ENCODE peak calls at places on chromosomes 11 and 22, in ten cellular contexts. C is HCT116; R is IMR-90; J is choroid plexus epithelial cell; A is spleen; N is heart right ventricle; U is progenitor cell of endocrine pancreas; V is HFFc6; Q is A549; B is CD4-positive, alpha-beta T cell. O is an unnamed sample.
A peak's percentile ranks its signal among the peaks of the same experiment; 100 is the strongest.

GRCh38 chr11:44893250-44894216 is 57.1 kb downstream of the TP53I11 start:
- DNase-seq in A (no peak), V (no peak), R (no peak), Q (no peak), N (no peak), J (no peak), C (no peak), U (no peak), B (no peak), O (no peak)

GRCh38 chr11:67264886-67265632 is 1.2 kb upstream of the GRK2 start:
- DNase-seq in A (no peak), V (no peak), R (no peak), U (no peak), Q (no peak), N (no peak), C (no peak), B (peak; percentile 27), J (no peak), O (no peak)

GRCh38 chr11:126452256-126452655 is 96.8 kb downstream of the ST3GAL4 start:
- DNase-seq in Q (no peak), J (no peak), B (no peak), C (no peak), V (no peak), U (no peak), A (no peak), R (no peak), N (no peak), O (peak; percentile 57)

GRCh38 chr11:92960886-92961285 is 8.6 kb upstream of the MTNR1B start:
- DNase-seq in R (no peak), A (no peak), N (no peak), U (no peak), V (no peak), J (peak; percentile 21), Q (no peak), C (no peak), B (no peak), O (no peak)

GRCh38 chr22:23574371-23574811 is 5.7 kb downstream of the IGLL1 start:
- DNase-seq in U (no peak), R (no peak), J (no peak), N (no peak), V (no peak), C (no peak), Q (no peak), B (peak; percentile 23), A (peak; percentile 52), O (no peak)

GRCh38 chr11:73325036-73325981 is 17.2 kb downstream of the ARHGEF17 start:
- DNase-seq in V (peak; percentile 71), C (no peak), B (no peak), Q (no peak), R (peak; percentile 56), A (no peak), J (peak; percentile 53), U (no peak), N (peak; percentile 56), O (no peak)

GRCh38 chr11:106391771-106392412 is 314.4 kb downstream of the AASDHPPT start:
- DNase-seq in J (peak; percentile 80), B (no peak), N (no peak), C (no peak), U (no peak), R (peak; percentile 68), A (no peak), Q (no peak), V (peak; percentile 31), O (no peak)

GRCh38 chr11:131666617-131667016 is 296.2 kb downstream of the NTM start:
- DNase-seq in R (peak; percentile 70), A (peak; percentile 22), V (peak; percentile 77), B (no peak), J (no peak), Q (no peak), N (no peak), U (no peak), C (no peak), O (no peak)

GRCh38 chr22:26555478-26555877 is 34.5 kb downstream of the TPST2 start:
- DNase-seq in J (no peak), U (no peak), V (no peak), C (no peak), B (no peak), A (no peak), Q (no peak), N (peak; percentile 36), R (no peak), O (no peak)

GRCh38 chr22:26559961-26560575 is 29.9 kb downstream of the TPST2 start:
- DNase-seq in R (no peak), C (no peak), A (no peak), V (no peak), N (no peak), B (no peak), U (no peak), J (no peak), Q (no peak), O (no peak)

GRCh38 chr22:26556904-26557303 is 33.0 kb downstream of the TPST2 start:
- DNase-seq in Q (no peak), U (no peak), R (no peak), A (no peak), N (no peak), J (no peak), C (no peak), B (no peak), V (no peak), O (no peak)

GRCh38 chr22:26554956-26555355 is 35.0 kb downstream of the TPST2 start:
- DNase-seq in V (no peak), N (no peak), R (no peak), B (no peak), Q (no peak), J (no peak), U (no peak), A (no peak), C (no peak), O (no peak)

DNA sequence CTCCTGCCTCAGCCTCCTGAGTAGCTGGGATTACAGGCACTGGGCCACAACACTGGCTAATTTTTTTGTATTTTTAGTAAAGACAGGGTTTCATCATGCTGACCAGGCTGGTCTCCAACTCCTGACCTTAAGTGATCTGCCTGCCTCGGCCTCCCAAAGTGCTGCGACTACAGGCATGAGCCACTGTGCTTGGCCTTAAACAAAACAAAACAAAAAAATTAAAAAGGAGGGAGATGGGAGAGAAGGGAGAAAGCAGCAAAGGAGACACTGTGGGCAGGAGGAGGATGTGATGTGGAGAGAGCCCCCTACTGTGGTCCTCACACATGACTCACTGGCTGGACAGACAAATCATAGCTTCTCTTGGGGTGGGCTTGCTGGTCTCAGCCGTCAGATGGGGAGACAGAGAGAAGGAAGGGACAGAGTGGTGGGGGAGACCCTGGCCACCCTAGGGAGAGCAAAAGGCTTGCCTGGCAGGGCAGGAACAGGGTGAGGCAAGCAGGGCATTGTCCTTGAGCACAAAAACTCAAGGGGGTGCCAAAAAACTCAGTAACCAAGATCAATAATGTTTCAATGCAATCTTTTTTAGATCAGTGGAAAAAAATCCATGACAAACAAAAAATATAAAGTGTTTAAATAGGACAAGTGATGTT is 31.6 kb downstream of the TPST2 start:
- DNase-seq in Q (no peak), V (no peak), U (no peak), R (peak; percentile 46), B (no peak), A (no peak), C (no peak), J (peak; percentile 58), N (no peak), O (no peak)
- TF ChIP-seq CTCF in Q (no peak), V (no peak), U (no peak), R (peak; percentile 6), B (no peak), A (no peak), C (no peak), J (peak; percentile 26), N (no peak), O (no peak)

GRCh38 chr22:37021041-37021440 is 1.5 kb downstream of the MPST start:
- DNase-seq in Q (no peak), C (no peak), V (no peak), N (no peak), U (no peak), A (no peak), R (no peak), J (no peak), B (no peak), O (no peak)

GRCh38 chr22:37018815-37019308 is 385 bp downstream of the TST start:
- DNase-seq in V (peak; percentile 8), C (no peak), A (peak; percentile 81), B (no peak), N (peak; percentile 78), J (peak; percentile 30), R (peak; percentile 55), Q (no peak), U (no peak), O (peak; percentile 72)

GRCh38 chr22:37018086-37018814 is 997 bp downstream of the TST start:
- DNase-seq in N (no peak), U (no peak), R (no peak), A (peak; percentile 80), Q (no peak), C (no peak), B (no peak), V (no peak), J (no peak), O (no peak)

GRCh38 chr22:37020192-37020479 is 594 bp downstream of the MPST start:
- DNase-seq in B (no peak), U (no peak), V (peak; percentile 24), A (no peak), J (peak; percentile 66), N (no peak), Q (no peak), R (peak; percentile 47), C (peak; percentile 27), O (no peak)

DNA sequence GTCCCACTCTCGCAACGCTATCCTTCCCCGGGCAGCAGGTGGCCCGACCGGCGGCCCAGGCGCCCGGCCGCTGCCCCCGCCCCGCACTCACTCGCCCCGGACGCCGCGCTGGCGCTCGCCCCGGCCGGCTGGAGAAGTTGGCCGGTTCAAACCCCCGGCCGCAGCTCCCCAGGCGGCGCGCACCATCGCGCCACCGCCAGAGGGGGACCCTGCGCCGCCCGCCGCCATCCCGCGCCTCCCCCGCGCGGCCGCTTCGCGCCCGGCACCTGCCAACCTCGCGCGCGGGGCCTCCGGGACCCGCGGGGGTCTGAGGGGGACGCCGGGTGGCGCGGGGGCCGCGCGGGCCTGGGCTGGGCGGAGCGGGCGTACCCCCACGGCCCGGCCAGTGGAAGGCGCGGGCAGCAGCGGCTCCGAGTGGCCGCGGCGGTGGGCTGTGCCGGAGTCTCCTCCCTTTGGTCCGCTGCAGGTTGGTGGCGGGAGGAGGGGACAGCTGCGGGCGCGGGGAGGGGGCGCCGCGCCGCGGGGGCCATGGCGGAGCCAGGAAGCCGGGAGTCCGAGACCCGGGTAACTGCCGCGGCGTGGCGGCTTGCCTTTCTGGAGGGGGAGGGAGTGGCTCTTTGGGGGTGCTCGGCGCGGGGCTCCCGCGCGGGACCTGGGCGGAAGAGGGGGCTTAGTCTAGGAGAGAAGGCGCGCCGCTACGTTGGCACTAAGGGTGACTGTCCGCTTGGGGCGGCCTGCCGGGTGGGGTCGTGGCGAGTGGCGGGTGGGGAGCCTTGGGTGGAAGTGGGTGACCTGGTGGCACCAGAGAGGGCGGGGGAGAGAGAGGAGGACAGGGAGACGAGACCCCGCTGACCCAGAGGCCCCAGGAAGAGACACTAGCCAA is at the start of the genes MPST and TST:
- DNase-seq in C (no peak), A (peak; percentile 91), R (peak; percentile 61), Q (no peak), J (peak; percentile 67), U (peak; percentile 62), B (peak; percentile 43), N (peak; percentile 85), V (peak; percentile 27), O (peak; percentile 74)
- TF ChIP-seq CTCF in C (no peak), A (peak; percentile 29), R (peak; percentile 4), Q (no peak), J (no peak), U (peak; percentile 30), B (no peak), N (no peak), V (peak; percentile 11), O (no peak)

DNA sequence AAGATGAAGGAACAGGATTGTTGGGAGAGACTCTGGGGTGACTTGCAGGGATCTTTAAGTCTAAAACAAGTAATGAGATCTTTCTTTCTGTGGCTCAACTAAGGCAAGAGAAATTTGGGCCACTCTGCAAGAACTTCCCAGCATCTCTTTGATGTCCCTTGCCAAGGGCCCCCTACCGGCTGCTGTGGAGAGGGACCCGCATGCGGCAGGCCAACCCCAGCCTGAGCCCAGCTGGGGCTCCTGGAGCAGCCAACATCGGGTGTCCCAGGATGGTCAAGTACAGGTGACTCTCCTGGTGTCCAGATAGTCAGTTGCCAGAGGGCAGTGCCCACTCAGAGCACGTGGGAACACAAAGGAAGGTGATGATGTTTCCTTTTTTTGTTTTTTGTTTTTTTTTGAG is 363.2 kb downstream of the TBC1D22A start:
- DNase-seq in U (no peak), B (no peak), V (no peak), C (peak; percentile 12), A (peak; percentile 62), J (no peak), R (no peak), N (no peak), Q (peak; percentile 28), O (no peak)
- TF ChIP-seq CTCF in U (peak; percentile 28), B (no peak), V (no peak), C (peak; percentile 55), A (no peak), J (peak; percentile 39), R (peak; percentile 22), N (no peak), Q (peak; percentile 24), O (no peak)

DNA sequence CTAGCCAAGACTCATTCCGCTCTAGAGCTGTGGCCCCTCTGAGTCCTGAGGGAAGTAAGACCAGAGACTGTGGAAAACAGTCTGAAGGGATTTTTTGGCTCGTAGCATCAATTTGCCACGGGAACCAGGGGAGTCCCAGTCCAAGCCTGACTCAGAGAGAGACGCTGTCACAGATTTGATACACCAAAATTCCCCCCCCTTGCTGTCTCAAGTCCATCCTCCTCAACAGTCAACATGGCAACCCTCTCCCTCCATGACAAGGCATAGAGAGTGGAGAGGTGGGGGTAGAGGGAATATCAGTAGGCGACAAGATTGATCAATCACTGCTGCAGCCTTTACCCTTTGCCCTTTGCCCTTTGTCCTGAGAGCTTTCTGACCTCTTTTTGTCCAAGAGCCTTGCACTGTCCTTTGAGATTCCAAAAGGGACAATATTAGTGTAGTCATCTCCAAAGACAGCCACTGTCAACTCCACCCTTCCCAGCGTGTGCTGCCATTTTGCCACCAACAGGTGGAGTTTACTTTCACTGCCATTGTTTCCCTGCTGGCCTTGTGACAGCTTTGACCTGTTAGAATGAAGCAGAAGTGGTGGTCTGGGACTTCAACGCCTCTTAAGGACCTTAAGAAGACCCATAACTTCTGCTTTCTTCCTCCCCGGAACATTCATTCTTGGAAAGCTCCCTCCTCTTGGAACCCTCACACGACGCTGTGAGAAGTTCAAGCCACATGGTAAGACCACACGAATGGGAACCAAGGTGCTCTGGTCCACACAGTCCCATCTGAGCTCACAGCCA is 7.3 kb downstream of the SLC15A3 start:
- DNase-seq in B (no peak), A (no peak), J (no peak), U (no peak), R (no peak), C (no peak), N (no peak), V (no peak), Q (peak; percentile 25), O (no peak)
- TF ChIP-seq CTCF in B (peak; percentile 24), A (no peak), J (peak; percentile 31), U (peak; percentile 41), R (no peak), C (peak; percentile 55), N (no peak), V (peak; percentile 54), Q (no peak), O (no peak)